ENCODE peak calls at places on chromosomes 12 and 14, in nine cellular contexts. P, L, O, C, S, J, R, Q and N are unnamed samples.

GRCh38 chr12:100830003-100830795 is 35.6 kb downstream of the ANO4 start:
- DNase-seq in P (no peak), L (no peak), O (no peak), C (no peak), S (no peak), J (no peak), R (no peak), Q (no peak), N (no peak)

GRCh38 chr12:80485222-80485987 is 41.4 kb downstream of the PTPRQ start:
- DNase-seq in P (no peak), L (no peak), O (no peak), C (no peak), S (no peak), J (no peak), R (no peak), Q (no peak), N (no peak)

GRCh38 chr14:87397499-87397898 is 595.5 kb downstream of the GALC start:
- DNase-seq in P (no peak), L (no peak), O (no peak), C (no peak), S (no peak), J (no peak), R (no peak), Q (no peak), N (no peak)

GRCh38 chr12:124660846-124661245 is 93.4 kb upstream of the NCOR2 start:
- DNase-seq in P (no peak), L (no peak), O (no peak), C (no peak), S (peak; percentile 81), J (no peak), R (no peak), Q (no peak), N (no peak)

GRCh38 chr12:112025808-112026375 is 12.7 kb downstream of the ERP29 start:
- DNase-seq in P (no peak), L (no peak), O (no peak), C (no peak), S (no peak), J (no peak), R (no peak), Q (no peak), N (no peak)

GRCh38 chr12:19140381-19141236 is 11.1 kb downstream of the PLEKHA5 start:
- DNase-seq in P (no peak), L (no peak), O (no peak), C (no peak), S (peak; percentile 29), J (no peak), R (no peak), Q (peak; percentile 14), N (peak; percentile 28)

GRCh38 chr14:102772781-102773570 is 4.3 kb upstream of the TRAF3 start:
- DNase-seq in P (no peak), L (no peak), O (no peak), C (no peak), S (peak; percentile 50), J (no peak), R (no peak), Q (no peak), N (no peak)

GRCh38 chr12:14840616-14841015 is 2.7 kb downstream of the ART4 start:
- DNase-seq in P (no peak), L (no peak), O (no peak), C (no peak), S (no peak), J (no peak), R (no peak), Q (no peak), N (no peak)

GRCh38 chr14:95361373-95362179 is 41.9 kb upstream of the CLMN start:
- DNase-seq in P (no peak), L (peak; percentile 2), O (no peak), C (peak; percentile 49), S (no peak), J (no peak), R (peak; percentile 15), Q (no peak), N (no peak)

GRCh38 chr14:104542871-104543830 is 36.4 kb upstream of the C14orf180 start:
- DNase-seq in P (no peak), L (no peak), O (no peak), C (no peak), S (peak; percentile 44), J (no peak), R (no peak), Q (no peak), N (peak; percentile 3)

GRCh38 chr14:73755434-73756014 is 41.3 kb upstream of the PNMA1 start:
- DNase-seq in P (peak; percentile 54), L (peak; percentile 61), O (no peak), C (peak; percentile 62), S (peak; percentile 86), J (peak; percentile 15), R (no peak), Q (no peak), N (no peak)

GRCh38 chr12:122395319-122395718 is 27.1 kb downstream of the CLIP1 start:
- DNase-seq in P (no peak), L (no peak), O (no peak), C (no peak), S (no peak), J (peak; percentile 40), R (no peak), Q (peak; percentile 83), N (no peak)

GRCh38 chr14:105065280-105066228 is at the start of gene GPR132:
- DNase-seq in P (peak; percentile 44), L (no peak), O (no peak), C (peak; percentile 68), S (peak; percentile 84), J (no peak), R (peak; percentile 42), Q (peak; percentile 42), N (no peak)

GRCh38 chr14:31895206-31895605 is 181.9 kb upstream of the ARHGAP5 start:
- DNase-seq in P (no peak), L (no peak), O (no peak), C (no peak), S (no peak), J (peak; percentile 37), R (no peak), Q (peak; percentile 78), N (no peak)

GRCh38 chr12:57235728-57236131 is 6.2 kb downstream of the SHMT2 start:
- DNase-seq in P (no peak), L (no peak), O (no peak), C (no peak), S (no peak), J (no peak), R (no peak), Q (no peak), N (no peak)
- H3K27ac ChIP-seq in P (peak overlapping the region; percentile 83), L (no peak overlapping the region), O (no peak overlapping the region), C (peak overlapping the region; percentile 57), S (peak overlapping the region; percentile 4), J (no peak overlapping the region), R (peak overlapping the region; percentile 68), Q (no peak overlapping the region), N (no peak overlapping the region)

DNA sequence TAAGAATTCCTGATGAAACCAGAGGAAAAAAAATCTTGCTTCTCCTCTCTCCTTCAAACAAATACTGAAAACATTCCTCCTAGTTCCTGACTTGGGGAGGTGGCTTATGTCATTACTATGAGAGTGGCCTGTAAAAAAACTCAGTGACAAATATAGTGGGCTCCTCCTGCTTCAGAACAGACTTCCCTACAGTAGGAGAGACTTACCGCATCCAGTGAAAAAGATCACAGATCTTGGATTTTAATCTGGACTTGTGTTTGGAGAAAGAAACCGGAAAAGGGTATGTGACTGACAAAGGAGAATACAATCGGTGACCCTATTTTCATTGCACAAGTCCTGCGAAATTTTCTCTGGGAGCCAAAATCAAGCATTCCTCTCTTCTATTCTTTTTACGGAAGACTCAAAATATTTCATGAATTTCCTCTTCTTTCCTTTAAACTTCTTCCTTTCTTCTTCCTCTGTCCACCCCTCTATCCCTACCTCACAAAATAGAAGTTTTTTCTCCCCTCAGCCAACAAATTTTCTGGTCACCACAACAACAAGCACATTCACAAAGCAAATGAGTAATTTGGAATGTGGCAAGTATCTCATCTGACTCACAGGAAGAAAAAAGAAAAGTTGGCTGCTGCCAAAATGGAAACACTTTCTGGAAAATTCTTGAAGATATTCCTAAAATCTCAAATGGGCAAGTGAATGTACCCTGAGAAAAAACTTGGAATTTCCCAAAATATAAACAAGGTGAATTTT is 185.1 kb upstream of the CDKN3 start:
- DNase-seq in P (no peak), L (peak; percentile 20), O (no peak), C (no peak), S (no peak), J (peak; percentile 86), R (no peak), Q (peak; percentile 94), N (no peak)
- H3K4me3 ChIP-seq in P (no peak overlapping the region), L (no peak overlapping the region), O (no peak overlapping the region), C (no peak overlapping the region), S (no peak overlapping the region), J (peak overlapping the region; percentile 4), R (no peak overlapping the region), Q (peak overlapping the region; percentile 7), N (no peak overlapping the region)

DNA sequence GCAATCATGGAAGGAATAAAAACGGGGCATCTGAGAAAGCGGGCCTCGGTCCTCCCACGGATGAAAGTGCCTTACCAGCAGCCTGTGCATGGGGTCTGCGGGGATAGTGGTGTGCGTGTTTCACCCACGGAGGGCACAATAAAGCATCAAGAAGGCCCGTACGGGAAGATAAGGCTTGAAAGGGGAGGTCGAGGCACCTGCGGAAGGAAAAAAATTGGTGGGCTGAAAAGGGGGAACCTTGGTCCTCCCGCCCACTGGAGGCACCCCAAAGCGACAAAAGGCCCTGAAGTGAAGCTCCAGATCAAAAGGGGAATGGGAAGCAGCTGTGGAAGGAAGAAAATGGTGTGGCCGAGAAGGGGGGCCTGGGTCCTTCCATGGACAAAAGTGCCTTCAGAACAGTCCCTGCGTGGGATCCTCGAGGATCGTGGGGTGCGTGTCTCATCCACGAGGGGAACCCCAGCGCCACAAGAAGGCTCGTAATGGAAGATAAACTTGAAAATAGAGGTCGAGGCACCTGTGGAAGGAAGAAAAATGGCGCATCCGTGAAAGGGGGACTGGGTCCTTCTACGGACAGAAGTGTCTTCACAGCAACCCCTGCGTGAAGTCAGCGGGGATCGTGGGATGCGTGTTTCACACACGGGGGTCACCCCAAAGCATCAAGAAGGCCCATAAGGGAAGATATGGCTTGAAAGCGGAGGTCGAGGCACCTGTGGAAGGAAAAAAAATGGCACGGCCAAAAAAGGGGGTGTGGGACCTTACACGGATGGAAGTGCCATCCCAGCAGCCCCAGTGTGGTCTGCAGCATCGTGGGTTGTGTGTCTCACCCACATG is 276.9 kb downstream of the ALG10 start:
- DNase-seq in P (no peak), L (no peak), O (no peak), C (peak; percentile 10), S (peak; percentile 34), J (no peak), R (no peak), Q (no peak), N (no peak)
- H3K9me3 ChIP-seq in P (peaks cover 20% of the 10 kb centered on the region), L (no peaks in the 10 kb centered on the region), O (no peaks in the 10 kb centered on the region), C (no peaks in the 10 kb centered on the region), S (peaks cover 3% of the 10 kb centered on the region), J (peaks cover 18% of the 10 kb centered on the region), R (no peaks in the 10 kb centered on the region), Q (peaks cover 12% of the 10 kb centered on the region), N (no peaks in the 10 kb centered on the region)

GRCh38 chr12:33794954-33795353 is 227.3 kb upstream of the ALG10 start:
- DNase-seq in P (no peak), L (no peak), O (no peak), C (no peak), S (no peak), J (no peak), R (no peak), Q (no peak), N (no peak)

DNA sequence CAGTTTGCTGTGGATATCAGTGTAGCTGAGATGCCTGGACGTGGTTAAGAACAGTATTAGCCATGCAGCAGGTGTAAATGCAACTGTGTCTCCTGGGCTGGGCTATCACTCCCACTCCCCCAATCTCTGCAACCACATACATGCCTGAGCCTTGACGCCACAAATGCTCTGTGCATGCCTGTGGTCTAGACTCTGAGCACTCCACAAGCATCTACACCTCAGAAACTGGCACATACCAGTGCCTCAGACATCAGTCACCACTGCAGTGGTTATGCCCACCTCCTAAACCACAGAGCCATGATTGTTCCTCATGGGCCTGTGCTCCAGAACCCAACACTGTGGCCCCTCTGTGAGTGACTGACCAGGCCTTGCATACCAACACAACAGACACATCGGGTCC is 226.8 kb upstream of the ALG10 start:
- DNase-seq in P (no peak), L (peak; percentile 19), O (no peak), C (no peak), S (no peak), J (peak; percentile 38), R (no peak), Q (peak; percentile 9), N (no peak)
- H3K27ac ChIP-seq in P (no peak overlapping the region), L (no peak overlapping the region), O (no peak overlapping the region), C (no peak overlapping the region), S (no peak overlapping the region), J (no peak overlapping the region), R (no peak overlapping the region), Q (no peak overlapping the region), N (no peak overlapping the region)